ENCODE peak calls at places on chromosomes 2 and 18, in eight cellular contexts. One of them, this sample, is unnamed. For H3K4me1, the result is how much of the 10 kb centered on the place peaks cover.

GRCh38 chr2:9630001-9630749 is 622 bp downstream of the YWHAQ start:
- DNase-seq in psoas muscle: peak
- DNase-seq in stomach: peak
- DNase-seq in CD8-positive, alpha-beta T cell: peak
- DNase-seq in MM.1S: peak
- DNase-seq in heart left ventricle: peak
- DNase-seq in upper lobe of right lung: peak
- DNase-seq in foreskin keratinocyte: peak
- DNase-seq in this sample: peak

GRCh38 chr18:77803024-77803423 is 553.4 kb downstream of the GALR1 start:
- DNase-seq in psoas muscle: no peak
- DNase-seq in stomach: no peak
- DNase-seq in CD8-positive, alpha-beta T cell: no peak
- DNase-seq in MM.1S: no peak
- DNase-seq in heart left ventricle: no peak
- DNase-seq in upper lobe of right lung: no peak
- DNase-seq in foreskin keratinocyte: no peak
- DNase-seq in this sample: no peak

GRCh38 chr2:7661532-7661931 is 744.3 kb downstream of the RNF144A start:
- DNase-seq in psoas muscle: no peak
- DNase-seq in stomach: no peak
- DNase-seq in CD8-positive, alpha-beta T cell: no peak
- DNase-seq in MM.1S: no peak
- DNase-seq in heart left ventricle: no peak
- DNase-seq in upper lobe of right lung: no peak
- DNase-seq in foreskin keratinocyte: no peak
- DNase-seq in this sample: no peak

GRCh38 chr2:84631047-84631446 is 114.7 kb downstream of the DNAH6 start:
- DNase-seq in psoas muscle: no peak
- DNase-seq in stomach: no peak
- DNase-seq in CD8-positive, alpha-beta T cell: no peak
- DNase-seq in MM.1S: peak
- DNase-seq in heart left ventricle: no peak
- DNase-seq in upper lobe of right lung: no peak
- DNase-seq in foreskin keratinocyte: peak
- DNase-seq in this sample: peak

GRCh38 chr2:182946949-182947348 is 80.5 kb upstream of the FRZB start:
- DNase-seq in psoas muscle: no peak
- DNase-seq in stomach: no peak
- DNase-seq in CD8-positive, alpha-beta T cell: no peak
- DNase-seq in MM.1S: no peak
- DNase-seq in heart left ventricle: no peak
- DNase-seq in upper lobe of right lung: no peak
- DNase-seq in foreskin keratinocyte: no peak
- DNase-seq in this sample: no peak

GRCh38 chr18:55778731-55779460 is 190.9 kb upstream of the TCF4 start:
- DNase-seq in psoas muscle: no peak
- DNase-seq in stomach: no peak
- DNase-seq in CD8-positive, alpha-beta T cell: no peak
- DNase-seq in MM.1S: peak
- DNase-seq in heart left ventricle: no peak
- DNase-seq in upper lobe of right lung: no peak
- DNase-seq in foreskin keratinocyte: peak
- DNase-seq in this sample: no peak

GRCh38 chr2:11187083-11187619 is 31.9 kb downstream of the SLC66A3 start:
- DNase-seq in psoas muscle: no peak
- DNase-seq in stomach: no peak
- DNase-seq in CD8-positive, alpha-beta T cell: no peak
- DNase-seq in MM.1S: no peak
- DNase-seq in heart left ventricle: no peak
- DNase-seq in upper lobe of right lung: no peak
- DNase-seq in foreskin keratinocyte: no peak
- DNase-seq in this sample: no peak

GRCh38 chr18:69483574-69483973 is 82.9 kb downstream of the DOK6 start:
- DNase-seq in psoas muscle: no peak
- DNase-seq in stomach: no peak
- DNase-seq in CD8-positive, alpha-beta T cell: no peak
- DNase-seq in MM.1S: peak
- DNase-seq in heart left ventricle: no peak
- DNase-seq in upper lobe of right lung: no peak
- DNase-seq in foreskin keratinocyte: no peak
- DNase-seq in this sample: no peak

GRCh38 chr2:217160103-217160502 is 300.2 kb upstream of the TNP1 start:
- DNase-seq in psoas muscle: no peak
- DNase-seq in stomach: no peak
- DNase-seq in CD8-positive, alpha-beta T cell: no peak
- DNase-seq in MM.1S: no peak
- DNase-seq in heart left ventricle: no peak
- DNase-seq in upper lobe of right lung: no peak
- DNase-seq in foreskin keratinocyte: peak
- DNase-seq in this sample: no peak
- H3K4me1 ChIP-seq in psoas muscle: under half
- H3K4me1 ChIP-seq in stomach: under half
- H3K4me1 ChIP-seq in CD8-positive, alpha-beta T cell: under half
- H3K4me1 ChIP-seq in MM.1S: under half
- H3K4me1 ChIP-seq in heart left ventricle: under half
- H3K4me1 ChIP-seq in upper lobe of right lung: under half
- H3K4me1 ChIP-seq in foreskin keratinocyte: under half
- H3K4me1 ChIP-seq in this sample: under half

GRCh38 chr2:206096876-206097275 is 10.9 kb upstream of the INO80D start:
- DNase-seq in psoas muscle: no peak
- DNase-seq in stomach: no peak
- DNase-seq in CD8-positive, alpha-beta T cell: no peak
- DNase-seq in MM.1S: no peak
- DNase-seq in heart left ventricle: no peak
- DNase-seq in upper lobe of right lung: no peak
- DNase-seq in foreskin keratinocyte: no peak
- DNase-seq in this sample: no peak

GRCh38 chr2:206095925-206096324 is 10.0 kb upstream of the INO80D start:
- DNase-seq in psoas muscle: no peak
- DNase-seq in stomach: no peak
- DNase-seq in CD8-positive, alpha-beta T cell: no peak
- DNase-seq in MM.1S: no peak
- DNase-seq in heart left ventricle: no peak
- DNase-seq in upper lobe of right lung: no peak
- DNase-seq in foreskin keratinocyte: no peak
- DNase-seq in this sample: no peak

GRCh38 chr2:206098471-206098870 is 12.5 kb upstream of the INO80D start:
- DNase-seq in psoas muscle: no peak
- DNase-seq in stomach: no peak
- DNase-seq in CD8-positive, alpha-beta T cell: no peak
- DNase-seq in MM.1S: no peak
- DNase-seq in heart left ventricle: no peak
- DNase-seq in upper lobe of right lung: no peak
- DNase-seq in foreskin keratinocyte: no peak
- DNase-seq in this sample: no peak
- H3K4me1 ChIP-seq in psoas muscle: under half
- H3K4me1 ChIP-seq in stomach: under half
- H3K4me1 ChIP-seq in CD8-positive, alpha-beta T cell: under half
- H3K4me1 ChIP-seq in MM.1S: under half
- H3K4me1 ChIP-seq in heart left ventricle: under half
- H3K4me1 ChIP-seq in upper lobe of right lung: under half
- H3K4me1 ChIP-seq in foreskin keratinocyte: under half
- H3K4me1 ChIP-seq in this sample: under half

GRCh38 chr2:160406591-160407392 is 86.8 kb downstream of the RBMS1 start:
- DNase-seq in psoas muscle: peak
- DNase-seq in stomach: peak
- DNase-seq in CD8-positive, alpha-beta T cell: peak
- DNase-seq in MM.1S: peak
- DNase-seq in heart left ventricle: peak
- DNase-seq in upper lobe of right lung: peak
- DNase-seq in foreskin keratinocyte: peak
- DNase-seq in this sample: peak

GRCh38 chr2:160407393-160408204 is 86.0 kb downstream of the RBMS1 start:
- DNase-seq in psoas muscle: peak
- DNase-seq in stomach: peak
- DNase-seq in CD8-positive, alpha-beta T cell: peak
- DNase-seq in MM.1S: peak
- DNase-seq in heart left ventricle: peak
- DNase-seq in upper lobe of right lung: peak
- DNase-seq in foreskin keratinocyte: no peak
- DNase-seq in this sample: peak

GRCh38 chr2:160402997-160403979 is 90.3 kb downstream of the RBMS1 start:
- DNase-seq in psoas muscle: no peak
- DNase-seq in stomach: no peak
- DNase-seq in CD8-positive, alpha-beta T cell: no peak
- DNase-seq in MM.1S: no peak
- DNase-seq in heart left ventricle: no peak
- DNase-seq in upper lobe of right lung: no peak
- DNase-seq in foreskin keratinocyte: peak
- DNase-seq in this sample: no peak

GRCh38 chr2:160402498-160402897 is 91.1 kb downstream of the RBMS1 start:
- DNase-seq in psoas muscle: no peak
- DNase-seq in stomach: no peak
- DNase-seq in CD8-positive, alpha-beta T cell: no peak
- DNase-seq in MM.1S: no peak
- DNase-seq in heart left ventricle: no peak
- DNase-seq in upper lobe of right lung: no peak
- DNase-seq in foreskin keratinocyte: no peak
- DNase-seq in this sample: no peak

GRCh38 chr2:160405077-160405865 is 88.3 kb downstream of the RBMS1 start:
- DNase-seq in psoas muscle: no peak
- DNase-seq in stomach: no peak
- DNase-seq in CD8-positive, alpha-beta T cell: no peak
- DNase-seq in MM.1S: no peak
- DNase-seq in heart left ventricle: no peak
- DNase-seq in upper lobe of right lung: no peak
- DNase-seq in foreskin keratinocyte: no peak
- DNase-seq in this sample: no peak
- H3K4me1 ChIP-seq in psoas muscle: half or more
- H3K4me1 ChIP-seq in stomach: under half
- H3K4me1 ChIP-seq in CD8-positive, alpha-beta T cell: half or more
- H3K4me1 ChIP-seq in MM.1S: under half
- H3K4me1 ChIP-seq in heart left ventricle: half or more
- H3K4me1 ChIP-seq in upper lobe of right lung: half or more
- H3K4me1 ChIP-seq in foreskin keratinocyte: half or more
- H3K4me1 ChIP-seq in this sample: half or more

GRCh38 chr18:9615280-9615797 is 980 bp upstream of the PPP4R1 start:
- DNase-seq in psoas muscle: no peak
- DNase-seq in stomach: no peak
- DNase-seq in CD8-positive, alpha-beta T cell: no peak
- DNase-seq in MM.1S: no peak
- DNase-seq in heart left ventricle: no peak
- DNase-seq in upper lobe of right lung: no peak
- DNase-seq in foreskin keratinocyte: no peak
- DNase-seq in this sample: peak

GRCh38 chr18:9614401-9615279 is at the start of gene PPP4R1:
- DNase-seq in psoas muscle: peak
- DNase-seq in stomach: peak
- DNase-seq in CD8-positive, alpha-beta T cell: peak
- DNase-seq in MM.1S: peak
- DNase-seq in heart left ventricle: peak
- DNase-seq in upper lobe of right lung: peak
- DNase-seq in foreskin keratinocyte: peak
- DNase-seq in this sample: peak

GRCh38 chr18:9612989-9613388 is 1.4 kb downstream of the PPP4R1 start:
- DNase-seq in psoas muscle: no peak
- DNase-seq in stomach: no peak
- DNase-seq in CD8-positive, alpha-beta T cell: no peak
- DNase-seq in MM.1S: no peak
- DNase-seq in heart left ventricle: no peak
- DNase-seq in upper lobe of right lung: no peak
- DNase-seq in foreskin keratinocyte: no peak
- DNase-seq in this sample: peak

GRCh38 chr18:9613550-9614400 is 584 bp downstream of the PPP4R1 start:
- DNase-seq in psoas muscle: peak
- DNase-seq in stomach: peak
- DNase-seq in CD8-positive, alpha-beta T cell: peak
- DNase-seq in MM.1S: peak
- DNase-seq in heart left ventricle: peak
- DNase-seq in upper lobe of right lung: peak
- DNase-seq in foreskin keratinocyte: peak
- DNase-seq in this sample: peak

DNA sequence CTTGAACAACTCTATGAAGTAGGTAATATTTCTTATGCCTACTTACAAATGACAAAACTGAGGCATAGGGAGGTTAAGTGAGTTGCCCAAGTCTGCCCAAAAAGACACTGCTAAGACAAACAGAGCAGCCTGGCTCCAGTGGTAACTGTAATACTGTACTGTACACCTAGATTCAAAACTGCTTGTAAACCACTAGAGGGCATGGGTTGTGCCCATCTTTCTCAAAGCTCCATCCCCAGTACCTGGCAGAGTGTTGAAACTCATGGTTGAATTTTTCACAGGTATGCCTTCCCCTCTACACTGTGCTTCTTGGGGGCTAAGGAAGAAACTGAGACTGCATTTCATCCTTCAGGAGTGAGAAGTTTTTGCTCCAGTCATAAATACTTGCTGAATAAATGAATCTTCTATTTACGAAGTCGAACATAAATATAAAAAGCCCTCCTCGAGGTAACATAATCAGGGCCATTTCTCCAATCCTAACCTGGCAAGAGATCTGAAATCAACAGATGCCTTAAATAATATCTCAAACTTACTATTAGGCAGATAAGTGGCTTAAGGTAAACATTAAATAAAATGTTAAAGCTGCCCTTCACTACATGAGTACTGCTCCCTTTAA is 2.0 kb downstream of the PPP4R1 start:
- DNase-seq in psoas muscle: no peak
- DNase-seq in stomach: peak
- DNase-seq in CD8-positive, alpha-beta T cell: peak
- DNase-seq in MM.1S: peak
- DNase-seq in heart left ventricle: no peak
- DNase-seq in upper lobe of right lung: no peak
- DNase-seq in foreskin keratinocyte: peak
- DNase-seq in this sample: peak
- H3K4me1 ChIP-seq in psoas muscle: under half
- H3K4me1 ChIP-seq in stomach: under half
- H3K4me1 ChIP-seq in CD8-positive, alpha-beta T cell: under half
- H3K4me1 ChIP-seq in MM.1S: under half
- H3K4me1 ChIP-seq in heart left ventricle: under half
- H3K4me1 ChIP-seq in upper lobe of right lung: under half
- H3K4me1 ChIP-seq in foreskin keratinocyte: under half
- H3K4me1 ChIP-seq in this sample: under half

GRCh38 chr18:35054401-35054800 is 13.2 kb downstream of the MAPRE2 start:
- DNase-seq in psoas muscle: no peak
- DNase-seq in stomach: no peak
- DNase-seq in CD8-positive, alpha-beta T cell: no peak
- DNase-seq in MM.1S: no peak
- DNase-seq in heart left ventricle: no peak
- DNase-seq in upper lobe of right lung: no peak
- DNase-seq in foreskin keratinocyte: no peak
- DNase-seq in this sample: no peak
- H3K4me1 ChIP-seq in psoas muscle: under half
- H3K4me1 ChIP-seq in stomach: under half
- H3K4me1 ChIP-seq in CD8-positive, alpha-beta T cell: under half
- H3K4me1 ChIP-seq in MM.1S: under half
- H3K4me1 ChIP-seq in heart left ventricle: half or more
- H3K4me1 ChIP-seq in upper lobe of right lung: under half
- H3K4me1 ChIP-seq in foreskin keratinocyte: under half
- H3K4me1 ChIP-seq in this sample: under half

GRCh38 chr2:120821446-120822160 is 85.9 kb downstream of the GLI2 start:
- DNase-seq in psoas muscle: no peak
- DNase-seq in stomach: no peak
- DNase-seq in CD8-positive, alpha-beta T cell: no peak
- DNase-seq in MM.1S: no peak
- DNase-seq in heart left ventricle: no peak
- DNase-seq in upper lobe of right lung: no peak
- DNase-seq in foreskin keratinocyte: no peak
- DNase-seq in this sample: no peak
- H3K4me1 ChIP-seq in psoas muscle: under half
- H3K4me1 ChIP-seq in stomach: under half
- H3K4me1 ChIP-seq in CD8-positive, alpha-beta T cell: under half
- H3K4me1 ChIP-seq in MM.1S: under half
- H3K4me1 ChIP-seq in heart left ventricle: under half
- H3K4me1 ChIP-seq in upper lobe of right lung: under half
- H3K4me1 ChIP-seq in foreskin keratinocyte: under half
- H3K4me1 ChIP-seq in this sample: under half

GRCh38 chr18:44731866-44732555 is 51.3 kb downstream of the SETBP1 start:
- DNase-seq in psoas muscle: no peak
- DNase-seq in stomach: no peak
- DNase-seq in CD8-positive, alpha-beta T cell: no peak
- DNase-seq in MM.1S: no peak
- DNase-seq in heart left ventricle: no peak
- DNase-seq in upper lobe of right lung: no peak
- DNase-seq in foreskin keratinocyte: peak
- DNase-seq in this sample: no peak
- H3K4me1 ChIP-seq in psoas muscle: under half
- H3K4me1 ChIP-seq in stomach: under half
- H3K4me1 ChIP-seq in CD8-positive, alpha-beta T cell: under half
- H3K4me1 ChIP-seq in MM.1S: half or more
- H3K4me1 ChIP-seq in heart left ventricle: under half
- H3K4me1 ChIP-seq in upper lobe of right lung: under half
- H3K4me1 ChIP-seq in foreskin keratinocyte: half or more
- H3K4me1 ChIP-seq in this sample: under half